ENCODE peak calls at places on chromosomes 7 and 10, in six cellular contexts. T is SK-N-MC, K is AG20443, Y is A549, M is left cardiac atrium, P is LHCN-M2. D is an unnamed sample.

GRCh38 chr7:136940917-136941316 is 72.5 kb downstream of the CHRM2 start:
- DNase-seq in T (no peak), K (no peak), Y (no peak), M (no peak), P (no peak), D (no peak)

GRCh38 chr10:119488675-119489074 is 53.8 kb downstream of the RGS10 start:
- DNase-seq in T (no peak), K (no peak), Y (no peak), M (no peak), P (no peak), D (no peak)

GRCh38 chr10:42802889-42803288 is 20.3 kb downstream of the BMS1 start:
- DNase-seq in T (no peak), K (no peak), Y (no peak), M (no peak), P (peak; percentile 6), D (no peak)

GRCh38 chr7:67361150-67361549 is 364.5 kb downstream of the TYW1 start:
- DNase-seq in T (no peak), K (no peak), Y (no peak), M (no peak), P (no peak), D (no peak)

GRCh38 chr7:33742521-33742920 is 162.8 kb upstream of the BMPER start:
- DNase-seq in T (no peak), K (no peak), Y (no peak), M (no peak), P (no peak), D (no peak)

GRCh38 chr7:158824028-158824427 is 5.3 kb downstream of the ESYT2 start:
- DNase-seq in T (no peak), K (no peak), Y (no peak), M (no peak), P (peak; percentile 80), D (no peak)

GRCh38 chr10:57706576-57707299 is 561.0 kb downstream of the IPMK start:
- DNase-seq in T (no peak), K (no peak), Y (no peak), M (no peak), P (no peak), D (no peak)

GRCh38 chr10:131842351-131843088 is 58.3 kb upstream of the PPP2R2D start:
- DNase-seq in T (no peak), K (no peak), Y (no peak), M (no peak), P (no peak), D (peak; percentile 50)

GRCh38 chr10:3683560-3683959 is 101.4 kb downstream of the KLF6 start:
- DNase-seq in T (no peak), K (no peak), Y (no peak), M (no peak), P (no peak), D (no peak)

GRCh38 chr7:26440253-26440992 is 148.8 kb downstream of the SNX10 start:
- DNase-seq in T (no peak), K (no peak), Y (no peak), M (no peak), P (no peak), D (no peak)

D was measured in pancreas.